ENCODE peak calls at places on chromosomes 2 and 18, in five cellular contexts. One of them, this sample, is unnamed.

GRCh38 chr2:149080964-149081363 is 42.5 kb downstream of the LYPD6B start:
- DNase-seq in IMR-90: no peak
- DNase-seq in K562: no peak
- DNase-seq in PC-3: no peak
- DNase-seq in left lung: no peak
- DNase-seq in this sample: no peak

GRCh38 chr18:72727038-72727690 is 140.6 kb downstream of the NETO1 start:
- DNase-seq in IMR-90: no peak
- DNase-seq in K562: no peak
- DNase-seq in PC-3: peak; percentile 22
- DNase-seq in left lung: no peak
- DNase-seq in this sample: no peak

GRCh38 chr2:165634855-165635254 is 159.2 kb downstream of the GALNT3 start:
- DNase-seq in IMR-90: peak; percentile 5
- DNase-seq in K562: no peak
- DNase-seq in PC-3: no peak
- DNase-seq in left lung: no peak
- DNase-seq in this sample: peak; percentile 82

GRCh38 chr2:196598846-196599245 is 40.7 kb upstream of the CCDC150 start:
- DNase-seq in IMR-90: peak; percentile 68
- DNase-seq in K562: no peak
- DNase-seq in PC-3: no peak
- DNase-seq in left lung: no peak
- DNase-seq in this sample: no peak

GRCh38 chr18:73352546-73352945 is 484.8 kb upstream of the NETO1 start:
- DNase-seq in IMR-90: peak; percentile 2
- DNase-seq in K562: no peak
- DNase-seq in PC-3: no peak
- DNase-seq in left lung: no peak
- DNase-seq in this sample: peak; percentile 32

GRCh38 chr2:13605266-13605665 is 888.5 kb downstream of the TRIB2 start:
- DNase-seq in IMR-90: no peak
- DNase-seq in K562: no peak
- DNase-seq in PC-3: no peak
- DNase-seq in left lung: no peak
- DNase-seq in this sample: no peak

GRCh38 chr18:43422483-43422882 is 145.2 kb upstream of the SYT4 start:
- DNase-seq in IMR-90: no peak
- DNase-seq in K562: no peak
- DNase-seq in PC-3: no peak
- DNase-seq in left lung: no peak
- DNase-seq in this sample: peak; percentile 49

GRCh38 chr2:206482123-206482522 is 38.8 kb downstream of the ADAM23 start:
- DNase-seq in IMR-90: peak; percentile 10
- DNase-seq in K562: peak; percentile 6
- DNase-seq in PC-3: no peak
- DNase-seq in left lung: no peak
- DNase-seq in this sample: no peak

GRCh38 chr2:181430406-181431199 is 26.6 kb upstream of the ITGA4 start:
- DNase-seq in IMR-90: peak; percentile 2
- DNase-seq in K562: peak; percentile 3
- DNase-seq in PC-3: peak; percentile 52
- DNase-seq in left lung: no peak
- DNase-seq in this sample: no peak

GRCh38 chr2:46164581-46165301 is 132.5 kb upstream of the EPAS1 start:
- DNase-seq in IMR-90: peak; percentile 96
- DNase-seq in K562: no peak
- DNase-seq in PC-3: peak; percentile 99
- DNase-seq in left lung: no peak
- DNase-seq in this sample: no peak

GRCh38 chr2:109375656-109376055 is 238.1 kb downstream of the SEPTIN10 start:
- DNase-seq in IMR-90: no peak
- DNase-seq in K562: no peak
- DNase-seq in PC-3: no peak
- DNase-seq in left lung: peak; percentile 57
- DNase-seq in this sample: no peak

GRCh38 chr2:28662044-28662443 is 89.6 kb upstream of the PPP1CB start:
- DNase-seq in IMR-90: no peak
- DNase-seq in K562: no peak
- DNase-seq in PC-3: peak; percentile 95
- DNase-seq in left lung: no peak
- DNase-seq in this sample: no peak

GRCh38 chr2:6896930-6897759 is 19.6 kb downstream of the RSAD2 start:
- DNase-seq in IMR-90: peak; percentile 10
- DNase-seq in K562: peak; percentile 67
- DNase-seq in PC-3: peak; percentile 72
- DNase-seq in left lung: no peak
- DNase-seq in this sample: no peak

GRCh38 chr2:218962859-218963492 is 3.5 kb downstream of the CDK5R2 start:
- DNase-seq in IMR-90: peak; percentile 73
- DNase-seq in K562: peak; percentile 79
- DNase-seq in PC-3: peak; percentile 41
- DNase-seq in left lung: no peak
- DNase-seq in this sample: peak; percentile 97

GRCh38 chr2:237530472-237531433 is 35.6 kb upstream of the PRLH start:
- DNase-seq in IMR-90: no peak
- DNase-seq in K562: no peak
- DNase-seq in PC-3: no peak
- DNase-seq in left lung: no peak
- DNase-seq in this sample: no peak

GRCh38 chr2:109209412-109209811 is 80.4 kb downstream of the SH3RF3 start:
- DNase-seq in IMR-90: peak; percentile 89
- DNase-seq in K562: no peak
- DNase-seq in PC-3: peak; percentile 92
- DNase-seq in left lung: no peak
- DNase-seq in this sample: no peak

GRCh38 chr2:112814278-112814677 is 22.3 kb downstream of the IL1B start:
- DNase-seq in IMR-90: peak; percentile 57
- DNase-seq in K562: no peak
- DNase-seq in PC-3: no peak
- DNase-seq in left lung: no peak
- DNase-seq in this sample: no peak

GRCh38 chr18:11994346-11994707 is 13.0 kb downstream of the IMPA2 start:
- DNase-seq in IMR-90: peak; percentile 68
- DNase-seq in K562: no peak
- DNase-seq in PC-3: peak; percentile 68
- DNase-seq in left lung: peak; percentile 76
- DNase-seq in this sample: no peak

GRCh38 chr2:111975053-111975552 is 76.7 kb downstream of the MERTK start:
- DNase-seq in IMR-90: peak; percentile 95
- DNase-seq in K562: no peak
- DNase-seq in PC-3: peak; percentile 97
- DNase-seq in left lung: no peak
- DNase-seq in this sample: no peak

GRCh38 chr2:119263025-119263424 is 39.4 kb downstream of the STEAP3 start:
- DNase-seq in IMR-90: no peak
- DNase-seq in K562: no peak
- DNase-seq in PC-3: no peak
- DNase-seq in left lung: no peak
- DNase-seq in this sample: no peak

GRCh38 chr2:168155036-168155435 is 92.4 kb downstream of the STK39 start:
- DNase-seq in IMR-90: peak; percentile 79
- DNase-seq in K562: no peak
- DNase-seq in PC-3: no peak
- DNase-seq in left lung: no peak
- DNase-seq in this sample: no peak

GRCh38 chr2:28423856-28424605 is 31.4 kb downstream of the FOSL2 start:
- DNase-seq in IMR-90: peak; percentile 44
- DNase-seq in K562: no peak
- DNase-seq in PC-3: no peak
- DNase-seq in left lung: no peak
- DNase-seq in this sample: no peak

GRCh38 chr18:57447154-57447621 is 12.0 kb downstream of the ONECUT2 start:
- DNase-seq in IMR-90: peak; percentile 18
- DNase-seq in K562: peak; percentile 51
- DNase-seq in PC-3: no peak
- DNase-seq in left lung: no peak
- DNase-seq in this sample: no peak
- TF ChIP-seq CTCF in IMR-90: no peak
- TF ChIP-seq CTCF in K562: no peak
- TF ChIP-seq CTCF in PC-3: no peak
- TF ChIP-seq CTCF in left lung: no peak
- TF ChIP-seq CTCF in this sample: peak; percentile 5

GRCh38 chr2:231300020-231300721 is 95.3 kb upstream of the B3GNT7 start:
- DNase-seq in IMR-90: no peak
- DNase-seq in K562: no peak
- DNase-seq in PC-3: peak; percentile 82
- DNase-seq in left lung: no peak
- DNase-seq in this sample: no peak
- H3K4me1 ChIP-seq in IMR-90: peaks cover 2% of the 10 kb centered on the region
- H3K4me1 ChIP-seq in K562: peaks cover 3% of the 10 kb centered on the region
- H3K4me1 ChIP-seq in PC-3: peaks cover 32% of the 10 kb centered on the region
- H3K4me1 ChIP-seq in left lung: peaks cover 40% of the 10 kb centered on the region
- H3K4me1 ChIP-seq in this sample: peaks cover 5% of the 10 kb centered on the region

GRCh38 chr2:178072000-178072382 is 586 bp downstream of the PDE11A start:
- DNase-seq in IMR-90: no peak
- DNase-seq in K562: no peak
- DNase-seq in PC-3: no peak
- DNase-seq in left lung: no peak
- DNase-seq in this sample: no peak
- H3K4me3 ChIP-seq in IMR-90: no peak overlapping the region
- H3K4me3 ChIP-seq in K562: peak overlapping the region; percentile 42
- H3K4me3 ChIP-seq in PC-3: peak overlapping the region; percentile 67
- H3K4me3 ChIP-seq in left lung: no peak overlapping the region
- H3K4me3 ChIP-seq in this sample: peak overlapping the region; percentile 69

GRCh38 chr2:27136751-27137150 is 2.3 kb upstream of the PREB start:
- DNase-seq in IMR-90: no peak
- DNase-seq in K562: no peak
- DNase-seq in PC-3: no peak
- DNase-seq in left lung: no peak
- DNase-seq in this sample: no peak

GRCh38 chr2:27135471-27135955 is 1.1 kb upstream of the PREB start:
- DNase-seq in IMR-90: no peak
- DNase-seq in K562: no peak
- DNase-seq in PC-3: no peak
- DNase-seq in left lung: no peak
- DNase-seq in this sample: no peak

GRCh38 chr2:27133195-27133875 is 1.1 kb downstream of the PREB start:
- DNase-seq in IMR-90: no peak
- DNase-seq in K562: peak; percentile 30
- DNase-seq in PC-3: no peak
- DNase-seq in left lung: no peak
- DNase-seq in this sample: no peak

GRCh38 chr2:27134781-27135470 is 490 bp upstream of the PREB start:
- DNase-seq in IMR-90: no peak
- DNase-seq in K562: no peak
- DNase-seq in PC-3: no peak
- DNase-seq in left lung: no peak
- DNase-seq in this sample: no peak

DNA sequence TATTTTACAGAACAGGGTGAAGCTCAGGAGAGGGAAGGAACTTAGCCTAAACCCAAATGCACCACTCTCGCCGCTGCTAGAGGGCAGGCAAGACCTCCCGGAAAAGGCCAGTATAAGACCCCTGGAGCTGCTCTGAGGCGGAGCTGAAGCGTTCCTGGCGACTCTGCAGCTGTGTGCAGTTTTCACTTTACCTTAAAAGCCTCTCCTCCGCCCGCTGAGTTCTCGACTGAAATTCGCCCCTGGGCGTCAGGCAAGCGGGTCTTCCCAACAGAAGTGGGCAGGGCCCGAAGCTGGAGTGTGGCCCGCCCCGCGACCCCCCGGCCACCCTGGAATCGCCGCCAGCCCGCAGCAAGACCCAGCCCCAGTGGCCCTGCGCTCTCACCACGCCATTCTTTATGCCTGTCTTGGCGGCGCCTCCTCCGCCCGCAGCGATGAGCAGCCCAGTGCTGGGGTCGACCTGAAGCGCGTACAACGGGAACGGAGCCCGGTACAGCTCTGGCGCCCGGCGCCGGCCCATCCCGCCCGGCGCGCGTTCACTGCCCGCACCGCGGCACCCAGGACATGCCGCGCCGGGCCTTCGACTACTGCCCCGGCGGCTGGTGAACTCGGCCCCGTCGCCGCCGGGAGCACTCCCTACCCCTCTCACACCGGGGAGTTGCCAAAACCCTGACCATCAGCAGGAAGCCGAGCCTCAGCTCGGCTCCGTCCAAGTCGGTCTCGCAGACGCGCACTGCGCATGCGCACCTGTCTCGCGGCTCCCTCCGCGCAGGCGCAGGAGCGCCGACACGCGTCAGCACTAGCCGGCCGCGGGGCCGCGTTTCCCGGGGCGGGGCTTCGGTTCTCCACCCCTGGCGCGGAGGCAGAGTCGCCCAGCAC is at the start of gene PREB:
- DNase-seq in IMR-90: peak; percentile 92
- DNase-seq in K562: peak; percentile 97
- DNase-seq in PC-3: peak; percentile 98
- DNase-seq in left lung: peak; percentile 100
- DNase-seq in this sample: peak; percentile 99
- TF ChIP-seq CTCF in IMR-90: peak; percentile 48
- TF ChIP-seq CTCF in K562: peak; percentile 47
- TF ChIP-seq CTCF in PC-3: peak; percentile 27
- TF ChIP-seq CTCF in left lung: no peak
- TF ChIP-seq CTCF in this sample: peak; percentile 48

DNA sequence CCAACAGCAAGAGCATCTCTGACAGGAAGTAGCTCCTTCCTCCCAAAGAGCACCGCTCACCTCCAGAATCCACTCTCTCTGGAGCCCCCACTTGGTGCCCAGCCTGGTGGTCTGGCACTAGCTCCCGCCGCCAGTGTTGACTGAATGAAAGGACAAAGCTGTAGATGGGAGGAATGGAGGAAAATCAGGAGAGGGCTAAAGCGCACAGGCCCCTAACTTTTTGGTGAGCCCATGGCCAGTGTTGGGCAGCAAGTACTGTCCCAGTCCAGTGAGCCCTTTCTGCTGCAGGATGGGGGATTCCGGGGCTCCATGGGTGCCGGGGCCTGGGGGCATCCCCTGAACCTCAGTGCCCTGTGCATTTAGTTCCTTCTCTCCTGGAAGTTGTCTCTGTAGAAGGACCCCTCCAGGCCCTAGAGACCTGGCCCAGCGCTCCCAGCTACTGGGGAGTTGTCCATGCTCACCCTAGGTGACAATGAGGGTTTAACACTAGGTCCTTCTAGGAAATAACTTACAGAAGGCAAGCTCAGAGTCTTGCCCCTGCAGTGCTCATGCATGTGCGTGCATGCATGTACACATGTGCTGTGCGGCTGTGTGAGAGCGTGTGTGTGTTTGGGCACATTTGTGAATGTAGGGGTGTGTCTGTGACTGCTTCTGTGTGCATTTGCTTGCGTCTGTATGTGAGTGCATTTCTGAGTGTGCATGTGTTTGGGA is 33.6 kb downstream of the GLI2 start:
- DNase-seq in IMR-90: no peak
- DNase-seq in K562: no peak
- DNase-seq in PC-3: no peak
- DNase-seq in left lung: peak; percentile 32
- DNase-seq in this sample: no peak
- H3K4me1 ChIP-seq in IMR-90: peaks cover 69% of the 10 kb centered on the region
- H3K4me1 ChIP-seq in K562: no peaks in the 10 kb centered on the region
- H3K4me1 ChIP-seq in PC-3: peaks cover 15% of the 10 kb centered on the region
- H3K4me1 ChIP-seq in left lung: no peaks in the 10 kb centered on the region
- H3K4me1 ChIP-seq in this sample: peaks cover 14% of the 10 kb centered on the region

This sample was measured in BE2C.